ENCODE peak calls at places on chromosomes 3 and 15, in nine cellular contexts. Q is CD8-positive, alpha-beta T cell; K is body of pancreas; Y is AG08395; M is stimulated activated CD4-positive, alpha-beta T cell treated with anti-CD3 and anti-CD28 coated beads, Interleukin-12 subunit alpha, Interleukin-12 subunit beta, amount 100 ng/mL, for 4 hours; H is GM13977; X is ovary; L is lower lobe of right lung; O is mammary epithelial cell. C is an unnamed sample.

GRCh38 chr3:41317718-41318117 is 118.4 kb downstream of the CTNNB1 start:
- DNase-seq in L (no peak), O (peak; percentile 23), M (no peak), H (no peak), Y (peak; percentile 67), X (no peak), Q (no peak), K (no peak), C (no peak)

GRCh38 chr3:126870608-126871210 is 112.2 kb upstream of the PLXNA1 start:
- DNase-seq in K (peak; percentile 30), O (no peak), Y (no peak), Q (no peak), M (no peak), H (no peak), L (no peak), X (no peak), C (no peak)

GRCh38 chr3:134449951-134450350 is 35.8 kb downstream of the ANAPC13 start:
- DNase-seq in K (no peak), Q (no peak), M (no peak), L (no peak), O (no peak), H (no peak), Y (no peak), X (no peak), C (no peak)

GRCh38 chr15:59611277-59612260 is at the start of gene GCNT3:
- DNase-seq in L (no peak), K (peak; percentile 37), Q (no peak), Y (peak; percentile 26), O (peak; percentile 58), X (no peak), H (peak; percentile 23), M (no peak), C (no peak)

GRCh38 chr3:195291121-195291520 is 20.2 kb upstream of the XXYLT1 start:
- DNase-seq in L (no peak), K (no peak), Q (no peak), O (no peak), H (no peak), X (no peak), Y (no peak), M (no peak), C (no peak)

GRCh38 chr3:166444336-166444735 is 607.1 kb upstream of the BCHE start:
- DNase-seq in Q (no peak), K (no peak), L (no peak), H (no peak), M (no peak), O (peak; percentile 94), X (no peak), Y (no peak), C (no peak)

GRCh38 chr3:171354706-171355582 is 105.3 kb downstream of the TNIK start:
- DNase-seq in Q (no peak), X (no peak), K (no peak), M (no peak), Y (no peak), O (peak; percentile 80), L (no peak), H (no peak), C (no peak)

GRCh38 chr15:68411276-68411675 is 20.7 kb downstream of the ITGA11 start:
- DNase-seq in H (no peak), Y (no peak), X (no peak), K (no peak), M (no peak), L (no peak), Q (no peak), O (no peak), C (no peak)

GRCh38 chr15:99566157-99566900 is 545 bp downstream of the MEF2A start:
- DNase-seq in Q (no peak), H (peak; percentile 57), L (peak; percentile 57), K (peak; percentile 24), O (peak; percentile 27), X (peak; percentile 42), M (peak; percentile 31), Y (no peak), C (peak; percentile 31)

GRCh38 chr3:116201032-116201690 is 244.1 kb downstream of the LSAMP start:
- DNase-seq in M (no peak), L (no peak), H (no peak), Q (no peak), Y (no peak), K (no peak), X (no peak), O (no peak), C (no peak)

C was measured in hepatic stellate cell.